ENCODE peak calls at places on chromosomes 6 and 20, in seven cellular contexts. D is testis, K is heart left ventricle, W is right atrium auricular region, B is cardiac muscle cell, C is adrenal gland, P is brain microvascular endothelial cell. Y is an unnamed sample.

GRCh38 chr6:170505306-170505705 is 47.8 kb downstream of the PSMB1 start:
- DNase-seq in D (no peak), K (peak), W (no peak), B (no peak), C (peak), P (no peak), Y (no peak)

GRCh38 chr20:53794529-53795115 is 201.0 kb upstream of the ZNF217 start:
- DNase-seq in D (no peak), K (no peak), W (peak), B (no peak), C (no peak), P (peak), Y (no peak)

GRCh38 chr6:123203928-123204327 is 207.9 kb downstream of the CLVS2 start:
- DNase-seq in D (no peak), K (no peak), W (no peak), B (no peak), C (no peak), P (no peak), Y (no peak)

GRCh38 chr6:162099685-162100084 is 627.9 kb downstream of the PRKN start:
- DNase-seq in D (no peak), K (peak), W (no peak), B (peak), C (peak), P (peak), Y (no peak)

GRCh38 chr6:20840675-20841074 is 306.4 kb downstream of the CDKAL1 start:
- DNase-seq in D (no peak), K (no peak), W (no peak), B (peak), C (no peak), P (peak), Y (no peak)

GRCh38 chr6:105646391-105646867 is 243.5 kb upstream of the PREP start:
- DNase-seq in D (no peak), K (no peak), W (no peak), B (no peak), C (no peak), P (no peak), Y (no peak)

GRCh38 chr6:167576798-167577528 is 249.7 kb upstream of the AFDN start:
- DNase-seq in D (peak), K (no peak), W (no peak), B (no peak), C (no peak), P (no peak), Y (no peak)

GRCh38 chr6:3421145-3421544 is 35.7 kb downstream of the SLC22A23 start:
- DNase-seq in D (no peak), K (no peak), W (no peak), B (no peak), C (no peak), P (no peak), Y (no peak)

GRCh38 chr6:144695858-144696533 is 410.9 kb downstream of the UTRN start:
- DNase-seq in D (no peak), K (no peak), W (no peak), B (no peak), C (no peak), P (no peak), Y (no peak)

GRCh38 chr6:108353853-108354252 is 59.0 kb downstream of the AFG1L start:
- DNase-seq in D (no peak), K (no peak), W (no peak), B (peak), C (no peak), P (peak), Y (no peak)

GRCh38 chr20:24382330-24382729 is 87.1 kb upstream of the SYNDIG1 start:
- DNase-seq in D (no peak), K (peak), W (no peak), B (no peak), C (peak), P (no peak), Y (peak)
- H3K27ac ChIP-seq in D (no peak), K (no peak), W (no peak), B (no peak), C (no peak), P (no peak), Y (peak)

DNA sequence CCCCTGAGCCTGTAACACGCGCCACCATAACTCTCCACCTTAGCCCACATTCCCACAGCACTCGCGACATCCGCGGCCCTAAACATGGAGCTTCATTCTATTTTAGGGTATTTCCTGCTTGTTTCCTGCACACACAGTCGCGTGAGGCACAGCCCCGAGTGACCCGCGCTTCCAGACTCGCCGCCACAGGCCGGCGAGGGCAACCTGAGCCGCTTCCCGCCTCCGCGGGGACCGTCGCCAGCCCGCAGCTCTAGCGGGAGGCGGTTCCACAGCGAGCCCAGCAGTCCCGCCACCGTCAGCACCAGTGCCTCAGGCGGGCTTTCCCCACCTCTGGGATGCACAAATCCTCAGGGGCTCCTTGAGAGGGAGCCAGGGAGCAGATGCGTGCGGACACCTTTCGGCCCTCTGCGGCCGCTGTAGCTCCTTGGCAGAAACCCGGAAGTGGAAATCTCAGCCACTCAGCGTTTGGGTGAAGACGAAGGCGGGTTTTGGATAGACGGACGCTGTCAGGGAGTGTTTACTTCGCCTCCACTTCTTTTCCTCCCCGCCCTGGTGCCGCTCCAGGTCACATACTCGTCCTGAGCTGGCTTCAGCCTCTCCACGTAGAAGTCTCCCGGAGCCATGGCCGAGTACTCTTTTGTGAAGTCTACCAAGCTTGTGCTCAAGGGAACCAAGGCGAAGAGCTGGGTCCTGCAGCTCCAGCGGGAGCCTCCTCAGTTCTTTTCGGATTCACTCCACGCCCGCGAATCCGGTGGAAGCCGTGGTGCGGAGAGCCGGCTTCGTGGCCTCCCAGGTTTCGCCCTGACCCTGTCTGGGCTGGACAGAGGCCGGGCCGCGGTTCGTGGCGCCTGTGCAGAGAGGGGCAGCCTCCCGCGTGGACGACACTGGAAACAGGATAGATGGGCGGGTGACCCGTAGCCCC is 2177.4 kb upstream of the DEFB115 start:
- DNase-seq in D (peak), K (peak), W (no peak), B (peak), C (no peak), P (no peak), Y (peak)
- H3K4me3 ChIP-seq in D (peak), K (peak), W (no peak), B (no peak), C (no peak), P (peak), Y (peak)

DNA sequence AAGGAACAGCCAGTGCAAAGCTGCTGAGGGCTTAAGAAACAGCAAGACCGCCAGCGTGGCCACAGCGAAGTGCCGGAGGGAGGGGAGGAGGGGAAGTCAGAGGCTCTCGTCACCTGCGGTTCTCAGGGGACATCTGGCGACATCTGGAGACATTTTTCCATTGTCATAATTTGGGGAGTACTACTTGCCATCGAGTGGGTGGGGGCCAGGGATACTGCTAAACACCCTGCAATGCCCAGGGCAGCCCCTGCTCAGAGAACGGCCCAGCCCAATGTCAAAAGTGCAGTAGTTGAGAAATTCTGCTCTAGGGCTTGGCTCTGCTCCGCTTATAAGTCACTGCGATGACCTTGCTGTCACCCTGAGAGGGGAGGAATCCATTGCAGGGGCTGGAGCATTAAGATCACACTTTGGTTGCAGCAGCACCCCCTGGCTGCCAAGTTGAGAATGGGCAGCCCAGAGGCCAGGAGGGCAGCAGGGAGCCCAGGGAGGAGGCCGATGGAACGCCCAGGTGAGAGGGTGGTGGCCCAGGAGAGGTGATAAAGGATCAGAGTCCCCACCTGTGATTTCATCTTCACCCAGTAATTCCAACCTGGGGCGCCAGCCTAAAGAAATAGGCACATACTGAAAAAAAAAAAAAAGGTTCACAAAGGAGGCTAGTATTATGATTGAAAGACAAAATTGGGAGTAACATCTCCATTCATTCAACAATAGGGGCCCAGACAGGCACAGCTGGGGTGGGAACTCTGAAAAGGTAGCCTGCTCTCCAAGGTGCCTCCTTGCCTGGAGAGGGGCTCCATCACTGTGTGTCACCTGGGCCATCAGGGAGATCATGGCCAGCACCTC is 218.2 kb downstream of the BMP7 start:
- DNase-seq in D (peak), K (no peak), W (no peak), B (peak), C (peak), P (peak), Y (peak)
- TF ChIP-seq CTCF in D (peak), K (no peak), W (peak), B (peak), C (peak), P (peak), Y (no peak)

GRCh38 chr6:36627801-36628246 is 33.7 kb downstream of the SRSF3 start:
- DNase-seq in D (peak), K (peak), W (peak), B (peak), C (peak), P (no peak), Y (peak)
- H3K27ac ChIP-seq in D (peak), K (peak), W (peak), B (no peak), C (peak), P (no peak), Y (peak)

DNA sequence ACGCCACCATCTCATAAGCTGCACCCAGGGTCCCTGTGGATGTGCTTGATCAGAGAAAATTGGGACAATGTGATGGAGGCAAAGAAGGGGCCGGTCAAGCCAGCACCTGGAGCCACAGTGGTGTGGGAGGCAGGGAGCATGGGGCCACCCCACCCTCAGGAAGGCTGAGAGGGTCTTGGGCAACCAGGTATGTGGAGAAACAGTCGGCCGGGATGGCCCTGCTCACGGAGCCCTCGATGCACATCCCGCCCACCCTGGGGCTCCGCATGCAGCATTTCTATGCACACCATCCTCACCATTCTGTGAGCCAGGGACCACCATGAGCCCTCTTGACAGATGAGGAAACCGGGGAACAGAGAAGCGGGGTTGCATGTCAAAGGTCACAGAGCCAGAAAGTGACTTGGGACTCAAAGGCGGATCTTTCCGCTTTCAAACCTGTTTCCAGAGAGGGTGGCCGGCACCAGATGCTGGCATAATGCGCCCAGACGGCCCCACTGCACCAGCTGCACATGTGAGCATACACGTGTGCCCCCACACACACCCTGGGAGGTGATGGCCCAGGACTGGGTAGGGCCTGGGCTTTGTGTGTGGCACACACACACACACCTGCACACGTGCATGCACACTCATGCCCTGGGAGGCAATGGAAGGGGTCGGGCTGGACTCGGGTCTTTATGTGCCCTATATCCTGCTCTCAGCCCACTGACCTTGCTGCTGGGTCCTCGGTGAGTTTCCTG is 398.5 kb downstream of the TAF4 start:
- DNase-seq in D (no peak), K (no peak), W (no peak), B (no peak), C (no peak), P (no peak), Y (no peak)
- H3K4me3 ChIP-seq in D (no peak), K (no peak), W (no peak), B (no peak), C (no peak), P (no peak), Y (no peak)

DNA sequence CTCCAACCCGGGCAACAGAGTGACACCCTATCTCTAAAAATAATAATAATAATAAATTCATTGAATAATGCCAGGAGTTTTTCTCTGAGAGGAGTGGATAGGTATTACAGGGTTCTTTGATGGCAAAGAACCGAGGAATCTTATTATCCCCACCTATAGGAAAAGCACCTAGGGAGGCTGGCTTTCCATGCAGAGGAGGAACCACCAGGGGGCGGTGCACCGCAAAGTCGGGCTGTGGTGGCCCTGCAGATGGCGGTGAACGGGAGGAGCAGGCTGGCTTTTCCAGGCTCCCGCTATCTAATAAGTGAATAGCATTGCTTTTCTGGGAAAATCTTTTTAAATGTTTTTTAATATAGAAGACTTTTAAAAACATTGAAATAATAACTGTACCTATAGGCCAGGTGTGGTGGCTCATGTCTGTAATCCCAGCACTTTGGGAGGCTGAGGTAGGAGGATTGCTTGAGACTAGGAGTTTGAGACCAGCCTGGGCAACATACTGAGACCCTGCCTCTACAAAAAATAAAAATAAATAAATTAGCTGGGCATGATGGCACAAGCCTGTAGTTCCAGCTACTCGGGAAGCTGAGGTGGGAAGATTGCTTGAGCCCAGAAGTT is 864.2 kb downstream of the KIF16B start:
- DNase-seq in D (peak), K (no peak), W (no peak), B (peak), C (peak), P (no peak), Y (peak)
- TF ChIP-seq CTCF in D (peak), K (no peak), W (peak), B (peak), C (peak), P (peak), Y (peak)

DNA sequence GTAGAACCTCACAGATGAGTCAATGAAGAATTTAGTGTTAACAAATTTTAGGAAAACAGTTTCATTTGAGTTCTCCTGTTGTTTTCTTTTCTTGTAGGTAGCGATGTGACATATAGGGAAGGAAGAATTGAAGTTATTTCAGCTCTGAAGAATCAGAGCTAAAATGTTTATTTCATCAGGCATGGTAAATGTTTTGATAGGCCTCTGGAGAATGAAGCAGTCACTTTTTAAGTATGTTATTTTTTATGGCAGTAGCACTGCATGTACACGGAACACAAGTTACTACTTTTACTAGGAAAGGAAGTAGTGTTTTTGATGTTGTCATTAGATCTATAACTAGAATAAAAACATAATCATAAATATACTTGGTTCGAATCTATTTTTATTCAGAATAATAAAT is 1357.3 kb upstream of the CITED2 start:
- DNase-seq in D (no peak), K (no peak), W (no peak), B (peak), C (no peak), P (no peak), Y (no peak)
- H3K27ac ChIP-seq in D (no peak), K (no peak), W (no peak), B (no peak), C (no peak), P (no peak), Y (peak)

DNA sequence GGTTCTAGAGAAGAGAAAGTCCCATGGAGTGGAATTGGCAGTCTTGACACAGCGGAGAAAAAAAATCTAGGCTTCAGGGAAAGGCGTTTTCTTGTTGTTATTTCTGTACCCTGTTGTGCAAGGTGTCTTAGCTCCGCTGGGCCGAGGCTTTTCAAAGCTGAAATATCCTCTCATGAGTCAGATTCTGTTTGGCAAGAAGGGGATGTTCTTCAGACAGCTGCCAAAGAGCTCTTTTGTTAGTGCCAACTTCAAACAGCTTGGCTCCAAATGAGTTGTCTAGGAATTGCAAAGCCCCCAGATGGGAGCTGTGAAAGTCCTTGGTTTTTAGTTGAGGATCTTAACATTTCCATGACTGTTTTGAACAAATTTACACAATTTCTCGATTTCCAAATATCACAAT is 45.6 kb downstream of the LRRN4 start:
- DNase-seq in D (peak), K (peak), W (peak), B (peak), C (peak), P (peak), Y (peak)
- H3K4me3 ChIP-seq in D (no peak), K (peak), W (no peak), B (peak), C (no peak), P (peak), Y (no peak)

DNA sequence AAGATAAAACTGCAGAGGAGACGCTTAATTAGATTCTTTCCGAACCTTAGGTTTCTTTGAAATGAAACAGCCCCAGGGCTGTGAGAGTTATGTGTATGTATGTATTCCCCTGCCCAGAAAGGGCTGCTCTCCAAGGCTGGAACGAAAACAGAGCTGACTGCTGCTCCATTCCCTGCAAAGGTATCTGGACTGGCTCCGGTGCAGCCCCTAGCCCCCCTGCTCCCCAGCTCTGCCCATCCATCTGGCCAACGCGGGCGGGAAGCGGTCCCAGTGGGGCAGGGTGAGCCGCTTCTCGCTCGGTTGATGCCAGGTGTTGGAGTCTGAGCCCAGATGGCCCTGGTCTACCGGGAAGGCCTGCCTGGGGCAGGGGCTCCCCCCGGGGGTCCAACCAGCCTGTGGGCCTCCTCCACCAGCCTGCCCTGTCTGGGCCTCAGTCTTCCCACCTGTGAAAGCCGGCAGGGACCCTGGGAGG is 46.6 kb upstream of the STX16 start:
- DNase-seq in D (no peak), K (peak), W (no peak), B (no peak), C (no peak), P (no peak), Y (no peak)
- TF ChIP-seq CTCF in D (no peak), K (no peak), W (no peak), B (no peak), C (no peak), P (no peak), Y (no peak)

GRCh38 chr6:113048741-113049140 is 701.6 kb downstream of the RFPL4B start:
- DNase-seq in D (no peak), K (no peak), W (no peak), B (no peak), C (no peak), P (no peak), Y (no peak)
- H3K27ac ChIP-seq in D (no peak), K (no peak), W (no peak), B (no peak), C (no peak), P (peak), Y (no peak)